ENCODE peak calls at places on chromosome X, in four cellular contexts. H is suprapubic skin; M is CD8-positive, alpha-beta T cell; Q is upper lobe of right lung. C is an unnamed sample.

GRCh38 chrX:118644378-118644777 is 83.0 kb upstream of the IL13RA1 start:
- DNase-seq in H (no peak), M (no peak), Q (no peak), C (no peak)

GRCh38 chrX:120315776-120316175 is 4.5 kb upstream of the TMEM255A start:
- DNase-seq in H (no peak), M (no peak), Q (no peak), C (no peak)

GRCh38 chrX:37378830-37379229 is 29.7 kb downstream of the PRRG1 start:
- DNase-seq in H (no peak), M (no peak), Q (no peak), C (no peak)

GRCh38 chrX:2828404-2829065 is at the start of gene GYG2:
- DNase-seq in H (no peak), M (peak), Q (no peak), C (no peak)

GRCh38 chrX:103540145-103540544 is 20.9 kb upstream of the RAB40A start:
- DNase-seq in H (no peak), M (no peak), Q (no peak), C (no peak)

GRCh38 chrX:44975666-44976263 is 102.8 kb downstream of the KDM6A start:
- DNase-seq in H (no peak), M (no peak), Q (no peak), C (no peak)

GRCh38 chrX:3820170-3820569 is 106.7 kb upstream of the PRKX start:
- DNase-seq in H (no peak), M (no peak), Q (no peak), C (no peak)

GRCh38 chrX:11908371-11908770 is 150.3 kb downstream of the MSL3 start:
- DNase-seq in H (no peak), M (no peak), Q (no peak), C (no peak)

GRCh38 chrX:71367396-71367795 is 1.2 kb downstream of the TAF1 start:
- DNase-seq in H (no peak), M (no peak), Q (no peak), C (no peak)

GRCh38 chrX:103183912-103184311 is 31.0 kb upstream of the BEX4 start:
- DNase-seq in H (no peak), M (no peak), Q (no peak), C (no peak)

GRCh38 chrX:627510-627964 is 3.1 kb upstream of the SHOX start:
- DNase-seq in H (no peak), M (peak), Q (no peak), C (no peak)

GRCh38 chrX:154321624-154322023 is 26.0 kb downstream of the TKTL1 start:
- DNase-seq in H (no peak), M (no peak), Q (no peak), C (peak)

GRCh38 chrX:85503258-85504158 is 124.0 kb upstream of the POF1B start:
- DNase-seq in H (no peak), M (no peak), Q (no peak), C (no peak)

GRCh38 chrX:71244359-71245128 is 9.4 kb downstream of the ZMYM3 start:
- DNase-seq in H (no peak), M (no peak), Q (no peak), C (no peak)

GRCh38 chrX:41036668-41037326 is 48.4 kb upstream of the USP9X start:
- DNase-seq in H (no peak), M (no peak), Q (no peak), C (no peak)

GRCh38 chrX:147884958-147885357 is 26.8 kb upstream of the FMR1 start:
- DNase-seq in H (no peak), M (no peak), Q (no peak), C (no peak)

GRCh38 chrX:130224810-130225209 is 43.9 kb downstream of the ZNF280C start:
- DNase-seq in H (no peak), M (no peak), Q (no peak), C (no peak)

GRCh38 chrX:23311731-23312130 is 22.9 kb upstream of the PTCHD1 start:
- DNase-seq in H (no peak), M (no peak), Q (no peak), C (no peak)

GRCh38 chrX:24301060-24301459 is 12.8 kb downstream of the SUPT20HL2 start:
- DNase-seq in H (no peak), M (no peak), Q (no peak), C (no peak)

C was measured in chondrocyte.